ENCODE peak calls at places on chromosomes 2 and 18, in seven cellular contexts. L is kidney epithelial cell, P is AG04450, E is pons, B is astrocyte of the hippocampus, V is left ventricle myocardium superior, X is mammary epithelial cell. S is an unnamed sample.

GRCh38 chr2:70558195-70558808 is 4.7 kb upstream of the TGFA start:
- DNase-seq in X (no peak), L (no peak), V (no peak), E (no peak), B (no peak), P (no peak), S (no peak)

GRCh38 chr2:197515277-197515797 is 529 bp upstream of the MOB4 start:
- DNase-seq in P (no peak), L (no peak), B (no peak), V (no peak), X (no peak), E (peak), S (no peak)

GRCh38 chr2:216298719-216299118 is 73.6 kb downstream of the MARCHF4 start:
- DNase-seq in V (no peak), E (no peak), L (peak), B (peak), X (peak), P (peak), S (no peak)

GRCh38 chr2:231294578-231295362 is 96.3 kb downstream of the ARMC9 start:
- DNase-seq in L (no peak), X (no peak), V (no peak), E (no peak), B (no peak), P (no peak), S (no peak)

GRCh38 chr2:150699208-150699607 is 211.7 kb upstream of the RND3 start:
- DNase-seq in P (no peak), E (no peak), B (no peak), V (no peak), X (no peak), L (no peak), S (no peak)

GRCh38 chr2:109647636-109648035 is 33.5 kb downstream of the SOWAHC start:
- DNase-seq in L (peak), V (no peak), B (peak), P (no peak), E (no peak), X (peak), S (no peak)

GRCh38 chr2:3647246-3647645 is 10.8 kb upstream of the ALLC start:
- DNase-seq in P (no peak), B (no peak), X (no peak), E (no peak), L (no peak), V (no peak), S (no peak)

GRCh38 chr2:114729025-114729424 is 286.6 kb downstream of the DPP10 start:
- DNase-seq in L (no peak), P (no peak), X (no peak), V (no peak), E (peak), B (peak), S (no peak)

GRCh38 chr2:169839954-169840746 is 12.9 kb downstream of the UBR3 start:
- DNase-seq in L (no peak), E (no peak), X (no peak), B (no peak), P (no peak), V (no peak), S (no peak)

GRCh38 chr2:241902357-241902991 is 32.9 kb downstream of the RTP5 start:
- DNase-seq in E (no peak), B (peak), X (no peak), L (no peak), P (no peak), V (peak), S (peak)

GRCh38 chr18:63762518-63762917 is 12.7 kb upstream of the SERPINB7 start:
- DNase-seq in B (no peak), E (no peak), V (no peak), L (no peak), P (peak), X (peak), S (no peak)

GRCh38 chr2:210762604-210763588 is 206.5 kb downstream of the CPS1 start:
- DNase-seq in V (no peak), L (no peak), P (no peak), B (no peak), X (no peak), E (no peak), S (no peak)

GRCh38 chr2:164456599-164456998 is 164.7 kb downstream of the GRB14 start:
- DNase-seq in P (no peak), L (no peak), V (no peak), B (peak), E (peak), X (no peak), S (no peak)

GRCh38 chr2:226475650-226476049 is 324.0 kb downstream of the IRS1 start:
- DNase-seq in L (peak), X (peak), V (no peak), B (peak), P (peak), E (no peak), S (no peak)

GRCh38 chr2:23636412-23636811 is 251.4 kb downstream of the KLHL29 start:
- DNase-seq in X (no peak), E (no peak), V (peak), P (no peak), B (peak), L (no peak), S (no peak)

GRCh38 chr2:132654968-132655367 is 15.0 kb downstream of the LYPD1 start:
- DNase-seq in B (no peak), V (no peak), L (no peak), X (peak), E (no peak), P (no peak), S (no peak)

GRCh38 chr18:13725566-13726227 is 661 bp downstream of the FAM210A start:
- DNase-seq in V (no peak), E (peak), P (no peak), L (no peak), X (peak), B (no peak), S (no peak)

GRCh38 chr2:174660984-174661675 is 63.5 kb upstream of the WIPF1 start:
- DNase-seq in B (no peak), L (no peak), X (no peak), E (no peak), P (no peak), V (no peak), S (no peak)

GRCh38 chr2:61222567-61222966 is 60.6 kb downstream of the C2orf74 start:
- DNase-seq in P (no peak), L (no peak), X (no peak), B (no peak), E (no peak), V (no peak), S (no peak)

GRCh38 chr2:149004836-149005235 is 33.7 kb upstream of the LYPD6B start:
- DNase-seq in B (peak), V (no peak), E (no peak), L (peak), X (peak), P (no peak), S (no peak)

GRCh38 chr18:76426738-76427305 is 68.2 kb downstream of the ZNF516 start:
- DNase-seq in V (no peak), P (no peak), E (no peak), L (no peak), X (no peak), B (peak), S (peak)

GRCh38 chr2:188975497-188976102 is 1.4 kb downstream of the COL3A1 start:
- DNase-seq in L (no peak), V (no peak), B (peak), E (no peak), P (peak), X (no peak), S (peak)

GRCh38 chr18:45340884-45341283 is 274.4 kb upstream of the SLC14A2 start:
- DNase-seq in V (no peak), L (no peak), E (no peak), X (peak), P (no peak), B (no peak), S (no peak)

GRCh38 chr2:17573085-17573805 is 32.7 kb downstream of the VSNL1 start:
- DNase-seq in B (peak), X (peak), V (no peak), L (no peak), P (no peak), E (no peak), S (no peak)

GRCh38 chr18:25798026-25798537 is 292.3 kb downstream of the SS18 start:
- DNase-seq in L (no peak), X (no peak), P (no peak), B (no peak), E (no peak), V (no peak), S (no peak)

GRCh38 chr2:227719637-227720036 is 1.8 kb upstream of the SLC19A3 start:
- DNase-seq in E (no peak), B (no peak), V (no peak), L (no peak), P (no peak), X (no peak), S (no peak)

GRCh38 chr2:101745711-101746694 is 48.5 kb downstream of the MAP4K4 start:
- DNase-seq in X (peak), B (peak), P (peak), E (no peak), L (no peak), V (no peak), S (no peak)

GRCh38 chr2:120607506-120607905 is 128.2 kb upstream of the GLI2 start:
- DNase-seq in V (no peak), L (no peak), P (no peak), X (no peak), E (no peak), B (no peak), S (no peak)

GRCh38 chr2:40361478-40361877 is 90.4 kb downstream of the SLC8A1 start:
- DNase-seq in E (no peak), V (no peak), L (no peak), P (no peak), B (no peak), X (no peak), S (no peak)

GRCh38 chr18:54740146-54740844 is 88.0 kb upstream of the RAB27B start:
- DNase-seq in X (peak), V (no peak), E (no peak), B (no peak), P (peak), L (no peak), S (no peak)

GRCh38 chr2:167103028-167103756 is 214.9 kb downstream of the XIRP2 start:
- DNase-seq in L (no peak), B (no peak), E (no peak), X (peak), V (no peak), P (no peak), S (no peak)

GRCh38 chr2:23673830-23674679 is 252.9 kb downstream of the ATAD2B start:
- DNase-seq in X (no peak), L (no peak), V (no peak), E (no peak), P (no peak), B (peak), S (no peak)

S was measured in sciatic nerve.